ENCODE peak calls at places on chromosomes 12 and 14, in seven cellular contexts. One of them, this sample, is unnamed.
A peak's percentile ranks its signal among the peaks of the same experiment; 100 is the strongest.

GRCh38 chr14:44803239-44803905 is 158.4 kb downstream of the KLHL28 start:
- DNase-seq in effector memory CD4-positive, alpha-beta T cell: no peak
- DNase-seq in NCI-H1105: peak; percentile 49
- DNase-seq in nephron progenitor cell: no peak
- DNase-seq in T-helper 2 cell: no peak
- DNase-seq in GM23338: peak; percentile 76
- DNase-seq in aorta: no peak
- DNase-seq in this sample: peak; percentile 22

GRCh38 chr12:66453111-66453510 is 150.8 kb downstream of the HELB start:
- DNase-seq in effector memory CD4-positive, alpha-beta T cell: no peak
- DNase-seq in NCI-H1105: peak; percentile 20
- DNase-seq in nephron progenitor cell: no peak
- DNase-seq in T-helper 2 cell: no peak
- DNase-seq in GM23338: no peak
- DNase-seq in aorta: no peak
- DNase-seq in this sample: no peak

GRCh38 chr12:54207539-54208267 is 18.9 kb upstream of the SMUG1 start:
- DNase-seq in effector memory CD4-positive, alpha-beta T cell: peak; percentile 49
- DNase-seq in NCI-H1105: peak; percentile 59
- DNase-seq in nephron progenitor cell: peak; percentile 98
- DNase-seq in T-helper 2 cell: peak; percentile 76
- DNase-seq in GM23338: peak; percentile 96
- DNase-seq in aorta: peak; percentile 76
- DNase-seq in this sample: peak; percentile 84

GRCh38 chr14:102049258-102050025 is 37.4 kb downstream of the HSP90AA1 start:
- DNase-seq in effector memory CD4-positive, alpha-beta T cell: no peak
- DNase-seq in NCI-H1105: no peak
- DNase-seq in nephron progenitor cell: no peak
- DNase-seq in T-helper 2 cell: no peak
- DNase-seq in GM23338: no peak
- DNase-seq in aorta: no peak
- DNase-seq in this sample: no peak

GRCh38 chr12:113748707-113749432 is 217.3 kb downstream of the RBM19 start:
- DNase-seq in effector memory CD4-positive, alpha-beta T cell: no peak
- DNase-seq in NCI-H1105: no peak
- DNase-seq in nephron progenitor cell: no peak
- DNase-seq in T-helper 2 cell: no peak
- DNase-seq in GM23338: no peak
- DNase-seq in aorta: no peak
- DNase-seq in this sample: no peak

GRCh38 chr14:37559386-37559785 is 35.7 kb downstream of the FOXA1 start:
- DNase-seq in effector memory CD4-positive, alpha-beta T cell: no peak
- DNase-seq in NCI-H1105: no peak
- DNase-seq in nephron progenitor cell: no peak
- DNase-seq in T-helper 2 cell: no peak
- DNase-seq in GM23338: peak; percentile 40
- DNase-seq in aorta: no peak
- DNase-seq in this sample: no peak

GRCh38 chr12:45183263-45183662 is 32.6 kb upstream of the ANO6 start:
- DNase-seq in effector memory CD4-positive, alpha-beta T cell: no peak
- DNase-seq in NCI-H1105: no peak
- DNase-seq in nephron progenitor cell: no peak
- DNase-seq in T-helper 2 cell: no peak
- DNase-seq in GM23338: no peak
- DNase-seq in aorta: no peak
- DNase-seq in this sample: no peak

GRCh38 chr12:63967358-63967757 is 122.9 kb downstream of the SRGAP1 start:
- DNase-seq in effector memory CD4-positive, alpha-beta T cell: no peak
- DNase-seq in NCI-H1105: no peak
- DNase-seq in nephron progenitor cell: no peak
- DNase-seq in T-helper 2 cell: no peak
- DNase-seq in GM23338: no peak
- DNase-seq in aorta: no peak
- DNase-seq in this sample: no peak

GRCh38 chr14:95066427-95066986 is 90.8 kb downstream of the DICER1 start:
- DNase-seq in effector memory CD4-positive, alpha-beta T cell: no peak
- DNase-seq in NCI-H1105: no peak
- DNase-seq in nephron progenitor cell: no peak
- DNase-seq in T-helper 2 cell: no peak
- DNase-seq in GM23338: no peak
- DNase-seq in aorta: no peak
- DNase-seq in this sample: no peak

GRCh38 chr14:103362780-103363179 is 22.4 kb upstream of the MARK3 start:
- DNase-seq in effector memory CD4-positive, alpha-beta T cell: no peak
- DNase-seq in NCI-H1105: no peak
- DNase-seq in nephron progenitor cell: no peak
- DNase-seq in T-helper 2 cell: no peak
- DNase-seq in GM23338: no peak
- DNase-seq in aorta: no peak
- DNase-seq in this sample: no peak

GRCh38 chr12:40226652-40227051 is 1.9 kb downstream of the LRRK2 start:
- DNase-seq in effector memory CD4-positive, alpha-beta T cell: no peak
- DNase-seq in NCI-H1105: no peak
- DNase-seq in nephron progenitor cell: no peak
- DNase-seq in T-helper 2 cell: no peak
- DNase-seq in GM23338: no peak
- DNase-seq in aorta: peak; percentile 62
- DNase-seq in this sample: no peak

GRCh38 chr12:98106201-98106600 is 409.2 kb upstream of the TMPO start:
- DNase-seq in effector memory CD4-positive, alpha-beta T cell: no peak
- DNase-seq in NCI-H1105: no peak
- DNase-seq in nephron progenitor cell: no peak
- DNase-seq in T-helper 2 cell: no peak
- DNase-seq in GM23338: no peak
- DNase-seq in aorta: no peak
- DNase-seq in this sample: no peak